ENCODE peak calls at places on chromosome 3, in nine cellular contexts. One of them, this sample, is unnamed.

GRCh38 chr3:49357466-49358216 is 512 bp downstream of the GPX1 start:
- DNase-seq in cardiac fibroblast: peak
- DNase-seq in CD4-positive, alpha-beta T cell: peak
- DNase-seq in cardiac muscle cell: peak
- DNase-seq in lung: peak
- DNase-seq in Caco-2: peak
- DNase-seq in breast epithelium: peak
- DNase-seq in upper lobe of right lung: peak
- DNase-seq in tibial artery: peak
- DNase-seq in this sample: peak

GRCh38 chr3:121496841-121497240 is 48.9 kb downstream of the POLQ start:
- DNase-seq in cardiac fibroblast: no peak
- DNase-seq in CD4-positive, alpha-beta T cell: no peak
- DNase-seq in cardiac muscle cell: no peak
- DNase-seq in lung: no peak
- DNase-seq in Caco-2: no peak
- DNase-seq in breast epithelium: no peak
- DNase-seq in upper lobe of right lung: no peak
- DNase-seq in tibial artery: no peak
- DNase-seq in this sample: no peak

GRCh38 chr3:71101014-71101413 is 482.5 kb downstream of the FOXP1 start:
- DNase-seq in cardiac fibroblast: peak
- DNase-seq in CD4-positive, alpha-beta T cell: no peak
- DNase-seq in cardiac muscle cell: no peak
- DNase-seq in lung: no peak
- DNase-seq in Caco-2: no peak
- DNase-seq in breast epithelium: no peak
- DNase-seq in upper lobe of right lung: no peak
- DNase-seq in tibial artery: no peak
- DNase-seq in this sample: no peak

GRCh38 chr3:58198362-58198761 is 12.4 kb downstream of the DNASE1L3 start:
- DNase-seq in cardiac fibroblast: peak
- DNase-seq in CD4-positive, alpha-beta T cell: no peak
- DNase-seq in cardiac muscle cell: no peak
- DNase-seq in lung: no peak
- DNase-seq in Caco-2: no peak
- DNase-seq in breast epithelium: no peak
- DNase-seq in upper lobe of right lung: no peak
- DNase-seq in tibial artery: no peak
- DNase-seq in this sample: no peak

GRCh38 chr3:193960485-193961172 is 175.3 kb upstream of the HES1 start:
- DNase-seq in cardiac fibroblast: no peak
- DNase-seq in CD4-positive, alpha-beta T cell: no peak
- DNase-seq in cardiac muscle cell: no peak
- DNase-seq in lung: no peak
- DNase-seq in Caco-2: no peak
- DNase-seq in breast epithelium: no peak
- DNase-seq in upper lobe of right lung: no peak
- DNase-seq in tibial artery: no peak
- DNase-seq in this sample: no peak

GRCh38 chr3:42755681-42756578 is 17.1 kb downstream of the CCDC13 start:
- DNase-seq in cardiac fibroblast: peak
- DNase-seq in CD4-positive, alpha-beta T cell: no peak
- DNase-seq in cardiac muscle cell: peak
- DNase-seq in lung: no peak
- DNase-seq in Caco-2: peak
- DNase-seq in breast epithelium: no peak
- DNase-seq in upper lobe of right lung: no peak
- DNase-seq in tibial artery: peak
- DNase-seq in this sample: no peak

GRCh38 chr3:155080692-155081091 is 573 bp downstream of the MME start:
- DNase-seq in cardiac fibroblast: peak
- DNase-seq in CD4-positive, alpha-beta T cell: no peak
- DNase-seq in cardiac muscle cell: no peak
- DNase-seq in lung: no peak
- DNase-seq in Caco-2: no peak
- DNase-seq in breast epithelium: no peak
- DNase-seq in upper lobe of right lung: no peak
- DNase-seq in tibial artery: no peak
- DNase-seq in this sample: no peak

GRCh38 chr3:152658977-152659376 is 176.0 kb upstream of the P2RY1 start:
- DNase-seq in cardiac fibroblast: no peak
- DNase-seq in CD4-positive, alpha-beta T cell: no peak
- DNase-seq in cardiac muscle cell: no peak
- DNase-seq in lung: no peak
- DNase-seq in Caco-2: no peak
- DNase-seq in breast epithelium: no peak
- DNase-seq in upper lobe of right lung: no peak
- DNase-seq in tibial artery: no peak
- DNase-seq in this sample: no peak

GRCh38 chr3:160473978-160474377 is 24.4 kb upstream of the TRIM59 start:
- DNase-seq in cardiac fibroblast: peak
- DNase-seq in CD4-positive, alpha-beta T cell: no peak
- DNase-seq in cardiac muscle cell: no peak
- DNase-seq in lung: no peak
- DNase-seq in Caco-2: no peak
- DNase-seq in breast epithelium: no peak
- DNase-seq in upper lobe of right lung: no peak
- DNase-seq in tibial artery: no peak
- DNase-seq in this sample: no peak

GRCh38 chr3:183449391-183449790 is 21.0 kb upstream of the MCF2L2 start:
- DNase-seq in cardiac fibroblast: peak
- DNase-seq in CD4-positive, alpha-beta T cell: no peak
- DNase-seq in cardiac muscle cell: peak
- DNase-seq in lung: no peak
- DNase-seq in Caco-2: no peak
- DNase-seq in breast epithelium: no peak
- DNase-seq in upper lobe of right lung: no peak
- DNase-seq in tibial artery: no peak
- DNase-seq in this sample: no peak

GRCh38 chr3:160956785-160957184 is 148.4 kb downstream of the B3GALNT1 start:
- DNase-seq in cardiac fibroblast: peak
- DNase-seq in CD4-positive, alpha-beta T cell: no peak
- DNase-seq in cardiac muscle cell: peak
- DNase-seq in lung: no peak
- DNase-seq in Caco-2: peak
- DNase-seq in breast epithelium: no peak
- DNase-seq in upper lobe of right lung: no peak
- DNase-seq in tibial artery: no peak
- DNase-seq in this sample: peak

GRCh38 chr3:88137836-88138235 is 11.9 kb upstream of the C3orf38 start:
- DNase-seq in cardiac fibroblast: peak
- DNase-seq in CD4-positive, alpha-beta T cell: no peak
- DNase-seq in cardiac muscle cell: no peak
- DNase-seq in lung: no peak
- DNase-seq in Caco-2: no peak
- DNase-seq in breast epithelium: no peak
- DNase-seq in upper lobe of right lung: no peak
- DNase-seq in tibial artery: no peak
- DNase-seq in this sample: no peak

DNA sequence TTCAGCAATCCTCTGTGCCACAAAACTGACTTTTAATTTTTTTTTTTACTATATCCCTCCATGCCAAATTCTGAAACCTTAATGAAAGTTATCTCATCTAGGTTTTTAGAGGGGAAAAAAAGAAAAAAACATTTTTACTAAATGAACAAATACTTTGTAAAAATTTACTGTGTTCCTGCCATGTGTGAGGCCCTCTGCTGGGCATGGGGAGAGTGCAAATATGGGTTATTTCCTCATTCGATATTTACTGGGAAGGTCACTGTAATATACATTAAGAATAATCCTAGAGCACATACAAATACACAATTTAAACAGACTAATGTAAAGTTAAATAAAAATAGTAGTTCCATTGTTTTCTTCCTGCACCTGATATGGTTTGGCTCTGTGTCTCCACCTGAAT is 215.0 kb downstream of the GRM7 start:
- DNase-seq in cardiac fibroblast: no peak
- DNase-seq in CD4-positive, alpha-beta T cell: no peak
- DNase-seq in cardiac muscle cell: no peak
- DNase-seq in lung: no peak
- DNase-seq in Caco-2: no peak
- DNase-seq in breast epithelium: no peak
- DNase-seq in upper lobe of right lung: no peak
- DNase-seq in tibial artery: no peak
- DNase-seq in this sample: no peak
- TF ChIP-seq CTCF in cardiac fibroblast: no peak
- TF ChIP-seq CTCF in CD4-positive, alpha-beta T cell: no peak
- TF ChIP-seq CTCF in cardiac muscle cell: no peak
- TF ChIP-seq CTCF in lung: no peak
- TF ChIP-seq CTCF in Caco-2: peak
- TF ChIP-seq CTCF in breast epithelium: no peak
- TF ChIP-seq CTCF in upper lobe of right lung: no peak
- TF ChIP-seq CTCF in tibial artery: no peak
- TF ChIP-seq CTCF in this sample: no peak

DNA sequence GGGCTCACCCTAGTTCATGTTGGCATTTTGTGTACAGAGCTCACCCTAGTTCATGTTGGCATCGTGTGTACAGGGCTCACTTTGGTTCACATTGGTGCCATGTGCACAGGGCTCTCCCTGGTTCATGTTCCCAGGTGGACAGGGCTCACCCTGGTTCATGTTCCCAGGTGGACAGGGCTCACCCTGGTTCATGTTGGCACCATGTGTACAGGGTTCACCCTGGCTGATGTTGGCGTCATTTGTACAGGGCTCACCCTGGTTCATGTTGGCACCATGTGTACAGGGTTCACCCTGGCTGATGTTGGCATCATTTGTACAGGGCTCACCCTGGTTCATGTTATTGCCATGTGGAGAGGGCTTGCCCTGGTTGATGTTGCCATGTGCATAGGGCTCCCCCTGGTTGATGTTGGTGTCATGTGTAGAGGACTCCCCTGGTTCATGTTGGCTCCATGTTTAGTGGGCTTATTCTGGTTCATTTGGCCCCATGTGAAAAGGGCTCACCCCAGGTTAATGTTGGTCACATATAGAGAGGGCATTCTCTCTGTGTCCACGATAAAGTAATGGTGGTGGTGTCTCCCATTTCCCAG is 31.7 kb upstream of the NR2C2 start:
- DNase-seq in cardiac fibroblast: peak
- DNase-seq in CD4-positive, alpha-beta T cell: peak
- DNase-seq in cardiac muscle cell: no peak
- DNase-seq in lung: no peak
- DNase-seq in Caco-2: no peak
- DNase-seq in breast epithelium: no peak
- DNase-seq in upper lobe of right lung: peak
- DNase-seq in tibial artery: no peak
- DNase-seq in this sample: peak
- TF ChIP-seq CTCF in cardiac fibroblast: peak
- TF ChIP-seq CTCF in CD4-positive, alpha-beta T cell: peak
- TF ChIP-seq CTCF in cardiac muscle cell: no peak
- TF ChIP-seq CTCF in lung: no peak
- TF ChIP-seq CTCF in Caco-2: no peak
- TF ChIP-seq CTCF in breast epithelium: no peak
- TF ChIP-seq CTCF in upper lobe of right lung: no peak
- TF ChIP-seq CTCF in tibial artery: no peak
- TF ChIP-seq CTCF in this sample: peak

GRCh38 chr3:172666181-172666872 is 44.5 kb downstream of the NCEH1 start:
- DNase-seq in cardiac fibroblast: peak
- DNase-seq in CD4-positive, alpha-beta T cell: no peak
- DNase-seq in cardiac muscle cell: no peak
- DNase-seq in lung: no peak
- DNase-seq in Caco-2: no peak
- DNase-seq in breast epithelium: no peak
- DNase-seq in upper lobe of right lung: no peak
- DNase-seq in tibial artery: no peak
- DNase-seq in this sample: no peak
- TF ChIP-seq CTCF in cardiac fibroblast: peak
- TF ChIP-seq CTCF in CD4-positive, alpha-beta T cell: no peak
- TF ChIP-seq CTCF in cardiac muscle cell: peak
- TF ChIP-seq CTCF in lung: no peak
- TF ChIP-seq CTCF in Caco-2: no peak
- TF ChIP-seq CTCF in breast epithelium: no peak
- TF ChIP-seq CTCF in upper lobe of right lung: no peak
- TF ChIP-seq CTCF in tibial artery: no peak
- TF ChIP-seq CTCF in this sample: no peak

DNA sequence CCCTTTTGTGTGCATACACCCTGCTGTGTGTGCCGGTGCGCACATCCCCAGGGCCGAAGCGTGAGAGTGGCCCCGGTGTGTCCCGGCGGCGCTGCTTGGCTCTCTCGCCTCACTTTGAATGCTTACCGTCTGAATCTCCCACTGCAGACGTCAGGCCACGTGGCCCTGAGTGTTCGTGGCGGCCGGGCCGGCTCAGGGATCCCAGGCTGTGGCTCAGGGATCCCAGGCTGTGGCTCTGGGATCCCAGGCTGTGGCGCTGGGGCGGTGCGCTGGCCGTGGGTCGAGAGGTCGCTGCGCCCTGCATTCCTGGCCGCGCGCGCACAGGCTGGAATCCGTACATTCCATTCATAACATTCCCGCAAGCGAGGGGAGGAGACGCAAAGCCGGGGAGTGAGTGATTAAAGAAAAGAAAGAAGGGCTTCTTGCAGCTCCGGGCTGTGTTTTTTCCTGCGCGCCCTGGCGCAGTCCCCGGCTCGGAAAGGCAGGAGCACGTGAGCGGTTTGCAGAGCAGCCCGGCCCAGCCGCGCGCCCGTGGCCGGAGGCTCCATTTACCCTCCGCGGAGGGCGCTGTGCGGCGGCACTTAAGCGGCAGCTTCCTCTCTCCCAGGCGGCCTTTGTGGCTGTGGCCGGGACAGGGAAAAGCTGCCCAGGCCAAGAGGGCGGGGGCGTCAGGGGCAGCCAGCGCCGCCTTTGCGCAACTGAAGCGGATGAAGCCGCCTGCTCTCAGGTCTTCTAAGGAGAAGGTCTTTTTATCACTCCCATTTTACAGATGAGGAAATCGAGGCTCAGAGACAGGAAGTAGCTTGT is 87.0 kb upstream of the ALDH1L1 start:
- DNase-seq in cardiac fibroblast: peak
- DNase-seq in CD4-positive, alpha-beta T cell: no peak
- DNase-seq in cardiac muscle cell: peak
- DNase-seq in lung: peak
- DNase-seq in Caco-2: peak
- DNase-seq in breast epithelium: peak
- DNase-seq in upper lobe of right lung: peak
- DNase-seq in tibial artery: peak
- DNase-seq in this sample: no peak
- TF ChIP-seq CTCF in cardiac fibroblast: peak
- TF ChIP-seq CTCF in CD4-positive, alpha-beta T cell: no peak
- TF ChIP-seq CTCF in cardiac muscle cell: peak
- TF ChIP-seq CTCF in lung: no peak
- TF ChIP-seq CTCF in Caco-2: no peak
- TF ChIP-seq CTCF in breast epithelium: no peak
- TF ChIP-seq CTCF in upper lobe of right lung: peak
- TF ChIP-seq CTCF in tibial artery: peak
- TF ChIP-seq CTCF in this sample: no peak

GRCh38 chr3:11155341-11156025 is 1.2 kb downstream of the HRH1 start:
- DNase-seq in cardiac fibroblast: peak
- DNase-seq in CD4-positive, alpha-beta T cell: no peak
- DNase-seq in cardiac muscle cell: peak
- DNase-seq in lung: peak
- DNase-seq in Caco-2: peak
- DNase-seq in breast epithelium: peak
- DNase-seq in upper lobe of right lung: no peak
- DNase-seq in tibial artery: peak
- DNase-seq in this sample: no peak
- TF ChIP-seq CTCF in cardiac fibroblast: peak
- TF ChIP-seq CTCF in CD4-positive, alpha-beta T cell: no peak
- TF ChIP-seq CTCF in cardiac muscle cell: peak
- TF ChIP-seq CTCF in lung: peak
- TF ChIP-seq CTCF in Caco-2: peak
- TF ChIP-seq CTCF in breast epithelium: peak
- TF ChIP-seq CTCF in upper lobe of right lung: peak
- TF ChIP-seq CTCF in tibial artery: peak
- TF ChIP-seq CTCF in this sample: no peak

This sample was measured in GM13976.